ENCODE peak calls at places on chromosomes 6 and 20, in five cellular contexts. S is transverse colon, N is adrenal gland, H is A549, F is IMR-90. A is an unnamed sample.

GRCh38 chr20:1431158-1431557 is 35.5 kb downstream of the NSFL1C start:
- DNase-seq in S (no peak), N (no peak), F (no peak), H (no peak), A (no peak)

GRCh38 chr20:44709797-44710196 is 5.4 kb upstream of the CCN5 start:
- DNase-seq in N (no peak), S (no peak), F (no peak), H (no peak), A (no peak)

GRCh38 chr6:30703821-30704220 is 13.0 kb upstream of the NRM start:
- DNase-seq in H (no peak), S (no peak), F (no peak), N (no peak), A (no peak)

GRCh38 chr20:13494019-13494418 is 144.7 kb downstream of the TASP1 start:
- DNase-seq in F (peak), S (no peak), H (no peak), N (no peak), A (no peak)

GRCh38 chr6:17580518-17581048 is 19.5 kb upstream of the FAM8A1 start:
- DNase-seq in H (peak), N (peak), S (peak), F (no peak), A (no peak)

GRCh38 chr20:25313608-25314007 is 65.7 kb downstream of the PYGB start:
- DNase-seq in F (no peak), S (no peak), N (no peak), H (no peak), A (no peak)

GRCh38 chr6:149032599-149033405 is 284.7 kb upstream of the TAB2 start:
- DNase-seq in S (no peak), F (peak), H (peak), N (peak), A (no peak)

GRCh38 chr6:146990821-146991798 is 213.1 kb upstream of the STXBP5 start:
- DNase-seq in H (peak), N (peak), F (peak), S (no peak), A (no peak)

GRCh38 chr6:43163899-43164298 is 7.2 kb upstream of the SRF start:
- DNase-seq in H (no peak), N (no peak), F (no peak), S (no peak), A (no peak)

GRCh38 chr6:99330159-99330558 is 19.3 kb downstream of the FAXC start:
- DNase-seq in H (peak), S (peak), N (peak), F (peak), A (peak)

GRCh38 chr6:159908535-159908934 is 17.7 kb downstream of the MAS1 start:
- DNase-seq in S (no peak), N (no peak), F (peak), H (no peak), A (no peak)

GRCh38 chr20:10558635-10559187 is 115.1 kb downstream of the JAG1 start:
- DNase-seq in N (no peak), F (peak), H (peak), S (no peak), A (no peak)

GRCh38 chr20:58175425-58175824 is 53.0 kb downstream of the ANKRD60 start:
- DNase-seq in N (no peak), H (no peak), F (no peak), S (no peak), A (no peak)

GRCh38 chr20:53930651-53931504 is 139.5 kb downstream of the BCAS1 start:
- DNase-seq in N (no peak), H (no peak), F (peak), S (no peak), A (no peak)

GRCh38 chr20:54294094-54294493 is 86.2 kb downstream of the PFDN4 start:
- DNase-seq in N (no peak), S (no peak), F (no peak), H (no peak), A (no peak)

GRCh38 chr20:14148042-14148441 is 152.7 kb downstream of the MACROD2 start:
- DNase-seq in S (no peak), N (no peak), F (peak), H (no peak), A (no peak)

GRCh38 chr20:63894358-63895201 is at the start of gene DNAJC5:
- DNase-seq in F (peak), S (peak), H (peak), N (peak), A (peak)

GRCh38 chr6:75201076-75201475 is 4.8 kb downstream of the COL12A1 start:
- DNase-seq in F (no peak), S (no peak), N (no peak), H (no peak), A (no peak)

GRCh38 chr6:75199856-75200255 is 6.0 kb downstream of the COL12A1 start:
- DNase-seq in S (no peak), H (no peak), F (peak), N (no peak), A (no peak)

GRCh38 chr6:75201901-75202672 is 3.8 kb downstream of the COL12A1 start:
- DNase-seq in N (no peak), F (peak), H (no peak), S (peak), A (no peak)

DNA sequence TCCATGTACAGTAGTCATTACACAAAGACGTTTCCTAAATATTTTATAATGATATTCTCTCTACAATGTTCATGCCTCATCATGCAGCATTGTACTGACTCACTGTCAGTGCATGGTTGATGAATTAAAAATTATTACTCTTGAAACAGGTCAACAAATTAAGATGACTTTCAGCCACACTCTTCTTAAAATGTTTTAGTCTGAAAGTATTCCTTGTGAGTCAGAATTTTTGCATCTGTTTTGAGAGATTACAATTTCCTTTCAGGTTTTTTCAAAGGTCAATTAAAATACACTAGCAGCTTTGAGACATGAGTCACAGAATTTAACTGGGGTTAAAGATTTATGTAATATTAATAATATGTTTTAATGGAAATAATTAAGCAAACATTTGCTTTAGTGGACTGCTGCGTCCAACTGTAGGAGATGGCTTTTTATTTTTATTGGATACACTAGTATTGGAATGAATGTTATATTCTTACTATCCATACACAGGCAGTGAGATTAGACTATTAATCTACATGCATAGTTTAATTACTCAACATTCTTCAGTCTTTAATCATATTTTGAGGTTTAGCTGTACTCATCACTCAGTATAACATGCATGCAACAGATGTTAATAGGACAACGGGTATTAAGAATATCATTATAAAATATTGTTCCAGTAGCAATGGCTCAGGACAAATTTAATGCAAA is 9.7 kb downstream of the COL12A1 start:
- DNase-seq in N (no peak), S (no peak), H (no peak), F (peak), A (no peak)
- TF ChIP-seq POLR2A in N (no peak), S (no peak), H (no peak), F (no peak), A (no peak)

GRCh38 chr20:11906626-11907480 is 10.8 kb upstream of the BTBD3 start:
- DNase-seq in F (no peak), H (no peak), S (no peak), N (no peak), A (no peak)

GRCh38 chr20:11905460-11906150 is 12.1 kb upstream of the BTBD3 start:
- DNase-seq in F (peak), N (peak), H (peak), S (no peak), A (no peak)

GRCh38 chr20:11902264-11902663 is 15.4 kb upstream of the BTBD3 start:
- DNase-seq in H (peak), F (peak), N (no peak), S (no peak), A (no peak)

GRCh38 chr20:11895832-11896484 is 21.7 kb upstream of the BTBD3 start:
- DNase-seq in N (no peak), F (peak), H (no peak), S (no peak), A (no peak)

GRCh38 chr20:11901127-11901526 is 16.6 kb upstream of the BTBD3 start:
- DNase-seq in N (no peak), S (no peak), H (no peak), F (peak), A (peak)
- TF ChIP-seq POLR2A in N (no peak), S (no peak), H (no peak), F (no peak), A (no peak)

DNA sequence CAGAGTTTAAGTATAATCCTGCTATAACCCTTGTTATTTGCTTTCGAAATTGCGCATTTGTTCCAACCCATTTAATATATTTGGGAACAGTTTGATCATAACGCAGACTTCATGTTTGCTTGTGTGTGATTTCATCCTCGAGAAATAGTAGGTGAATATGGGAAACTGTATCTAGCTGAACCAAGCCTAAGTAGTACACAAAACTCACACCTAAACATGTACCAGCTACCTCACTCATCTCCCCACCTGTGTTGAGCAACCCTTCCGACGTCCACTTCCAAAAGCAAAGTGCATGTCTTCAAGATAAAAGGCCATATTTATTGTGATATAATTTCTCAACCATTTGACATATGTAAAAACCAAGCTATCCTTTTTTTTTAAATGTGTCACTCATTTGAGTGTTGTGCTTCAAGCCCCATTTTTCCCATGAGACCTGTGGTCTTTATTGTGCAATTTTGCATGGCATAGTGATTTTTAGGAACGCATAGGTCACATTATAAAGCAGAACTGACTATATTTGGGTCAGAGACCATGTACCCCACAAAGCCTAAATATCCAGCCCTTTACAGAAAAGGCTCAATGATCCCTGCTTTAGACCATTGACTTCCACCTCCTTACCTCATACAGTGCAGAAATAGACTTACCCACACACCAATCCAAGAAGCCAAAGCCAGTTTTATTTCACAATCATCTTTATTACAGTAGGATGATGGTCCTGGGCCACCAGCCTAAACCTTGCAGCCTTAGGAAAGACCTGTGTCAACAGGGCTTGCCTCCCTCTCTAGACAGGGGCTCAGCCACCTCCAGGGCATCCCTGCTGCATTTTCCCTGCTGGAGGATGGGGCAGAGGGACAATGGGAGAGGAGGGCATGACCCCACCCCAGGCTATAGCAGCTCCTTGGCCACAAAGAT is 7.1 kb downstream of the CCND3 start:
- DNase-seq in F (no peak), N (no peak), S (no peak), H (peak), A (no peak)
- TF ChIP-seq POLR2A in F (no peak), N (no peak), S (no peak), H (no peak), A (no peak)

GRCh38 chr6:26205161-26205624 is 118.0 kb downstream of the HFE start:
- DNase-seq in N (peak), H (peak), F (peak), S (peak), A (no peak)

GRCh38 chr6:26202811-26203583 is 115.8 kb downstream of the HFE start:
- DNase-seq in S (no peak), N (no peak), F (no peak), H (no peak), A (no peak)

GRCh38 chr6:26204332-26205160 is 117.3 kb downstream of the HFE start:
- DNase-seq in N (peak), F (peak), S (peak), H (peak), A (no peak)

GRCh38 chr6:26207248-26207801 is 120.1 kb downstream of the HFE start:
- DNase-seq in H (no peak), S (no peak), N (no peak), F (no peak), A (no peak)

GRCh38 chr6:26205625-26206574 is 118.7 kb downstream of the HFE start:
- DNase-seq in H (peak), N (no peak), F (peak), S (peak), A (no peak)
- TF ChIP-seq POLR2A in H (no peak), N (peak), F (peak), S (peak), A (peak)

DNA sequence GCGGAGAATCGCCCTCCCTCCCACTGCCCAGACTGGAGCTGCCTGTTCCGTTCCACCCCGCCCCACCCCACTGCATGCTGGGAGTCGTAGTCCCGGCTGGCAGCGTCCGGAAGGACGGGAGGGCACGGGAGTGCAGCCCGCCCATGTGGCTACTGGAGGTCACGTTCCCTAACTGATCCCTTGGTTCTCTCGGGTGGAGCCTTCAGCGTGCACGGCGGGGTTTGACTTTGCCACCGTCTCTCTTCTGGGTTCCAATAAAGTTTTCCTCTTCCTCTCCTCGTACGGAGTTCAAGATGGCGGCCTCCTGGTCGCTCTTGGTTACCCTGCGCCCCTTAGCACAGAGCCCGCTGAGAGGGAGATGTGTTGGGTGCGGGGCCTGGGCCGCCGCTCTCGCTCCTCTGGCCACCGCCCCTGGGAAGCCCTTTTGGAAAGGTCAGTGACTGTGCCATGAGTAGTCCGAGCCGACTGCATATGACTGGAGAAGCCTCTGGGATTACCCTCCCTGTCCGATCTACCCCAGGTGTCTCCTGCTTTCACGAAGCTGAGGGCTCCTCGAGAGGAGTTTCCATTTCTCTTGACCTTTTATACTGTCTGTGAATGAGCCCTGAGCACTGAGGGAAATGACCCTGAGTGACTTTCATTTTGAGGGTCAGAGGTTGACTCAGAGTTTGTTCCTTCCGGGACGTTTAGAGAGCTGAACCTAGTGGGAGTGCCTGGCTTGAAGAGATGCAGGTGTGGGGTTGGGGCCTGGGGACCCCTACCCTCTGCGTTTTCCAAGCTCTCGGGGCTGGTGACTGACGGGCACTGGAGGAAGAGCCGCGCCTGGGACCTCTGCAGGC is at the start of gene AFG1L:
- DNase-seq in H (peak), N (peak), S (peak), F (peak), A (peak)
- TF ChIP-seq POLR2A in H (peak), N (peak), S (peak), F (peak), A (peak)